ENCODE peak calls at places on chromosomes 3 and 15, in four cellular contexts. One of them, this sample, is unnamed.
A peak's percentile ranks its signal among the peaks of the same experiment; 100 is the strongest.

GRCh38 chr3:178195824-178196223 is 340.4 kb upstream of the KCNMB2 start:
- ATAC-seq in heart left ventricle: no peak
- ATAC-seq in body of pancreas: no peak
- ATAC-seq in HCT116: no peak
- ATAC-seq in this sample: peak; percentile 63

GRCh38 chr15:74036271-74037170 is 42.0 kb downstream of the PML start:
- ATAC-seq in HCT116: peak; percentile 91
- ATAC-seq in heart left ventricle: no peak
- ATAC-seq in body of pancreas: no peak
- ATAC-seq in this sample: peak; percentile 33

GRCh38 chr15:94584833-94585244 is 353.5 kb downstream of the MCTP2 start:
- ATAC-seq in body of pancreas: no peak
- ATAC-seq in HCT116: peak; percentile 46
- ATAC-seq in heart left ventricle: no peak
- ATAC-seq in this sample: no peak

GRCh38 chr15:38398134-38398533 is 55.8 kb upstream of the FAM98B start:
- ATAC-seq in heart left ventricle: peak; percentile 85
- ATAC-seq in body of pancreas: peak; percentile 47
- ATAC-seq in HCT116: peak; percentile 61
- ATAC-seq in this sample: peak; percentile 87

GRCh38 chr15:58512522-58512921 is 80.7 kb downstream of the LIPC start:
- ATAC-seq in HCT116: no peak
- ATAC-seq in body of pancreas: no peak
- ATAC-seq in heart left ventricle: no peak
- ATAC-seq in this sample: no peak

GRCh38 chr3:156396851-156397250 is 158.1 kb downstream of the SSR3 start:
- ATAC-seq in HCT116: no peak
- ATAC-seq in heart left ventricle: no peak
- ATAC-seq in body of pancreas: no peak
- ATAC-seq in this sample: no peak

GRCh38 chr3:14440168-14440518 is 37.7 kb downstream of the SLC6A6 start:
- ATAC-seq in heart left ventricle: no peak
- ATAC-seq in body of pancreas: no peak
- ATAC-seq in HCT116: no peak
- ATAC-seq in this sample: no peak

GRCh38 chr3:177642482-177643163 is 445.3 kb upstream of the TBL1XR1 start:
- ATAC-seq in heart left ventricle: peak; percentile 32
- ATAC-seq in body of pancreas: no peak
- ATAC-seq in HCT116: no peak
- ATAC-seq in this sample: peak; percentile 16

GRCh38 chr15:29873942-29874341 is 51.7 kb upstream of the TJP1 start:
- ATAC-seq in HCT116: no peak
- ATAC-seq in heart left ventricle: no peak
- ATAC-seq in body of pancreas: no peak
- ATAC-seq in this sample: no peak

GRCh38 chr15:58738051-58738707 is 11.3 kb downstream of the ADAM10 start:
- ATAC-seq in body of pancreas: no peak
- ATAC-seq in heart left ventricle: no peak
- ATAC-seq in HCT116: no peak
- ATAC-seq in this sample: no peak

DNA sequence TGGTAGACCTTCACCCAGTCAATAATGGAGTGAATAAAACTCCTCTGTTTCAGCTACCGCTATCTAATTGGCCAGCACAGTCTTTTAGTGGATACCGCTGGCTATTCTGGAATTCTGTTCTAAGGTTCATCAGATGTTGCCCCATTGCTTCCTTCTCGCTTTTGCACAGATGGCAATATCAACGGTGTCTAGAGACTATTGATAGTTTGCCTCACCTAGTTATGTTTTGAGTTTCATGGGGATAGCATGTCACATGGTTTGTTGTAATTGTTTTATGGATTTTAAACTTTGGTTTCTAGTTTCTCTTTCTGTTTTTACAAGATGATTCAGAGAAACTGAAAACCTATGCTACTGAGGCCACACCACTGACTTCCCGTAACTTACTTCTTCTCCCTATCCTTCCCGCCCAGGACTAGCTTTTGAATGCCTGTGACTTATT is 2.0 kb downstream of the XRN1 start:
- ATAC-seq in heart left ventricle: no peak
- ATAC-seq in body of pancreas: no peak
- ATAC-seq in HCT116: no peak
- ATAC-seq in this sample: no peak
- H3K4me1 ChIP-seq in heart left ventricle: peaks cover 43% of the 10 kb centered on the region
- H3K4me1 ChIP-seq in body of pancreas: peaks cover 30% of the 10 kb centered on the region
- H3K4me1 ChIP-seq in HCT116: peaks cover 18% of the 10 kb centered on the region
- H3K4me1 ChIP-seq in this sample: peaks cover 4% of the 10 kb centered on the region

GRCh38 chr3:152269423-152270144 is 855 bp downstream of the MBNL1 start:
- ATAC-seq in HCT116: peak; percentile 36
- ATAC-seq in heart left ventricle: peak; percentile 79
- ATAC-seq in body of pancreas: peak; percentile 76
- ATAC-seq in this sample: peak; percentile 86
- TF ChIP-seq POLR2A in HCT116: no peak
- TF ChIP-seq POLR2A in heart left ventricle: no peak
- TF ChIP-seq POLR2A in body of pancreas: peak; percentile 54
- TF ChIP-seq POLR2A in this sample: peak; percentile 21

GRCh38 chr3:52829482-52829881 is 990 bp downstream of the ITIH4 start:
- ATAC-seq in body of pancreas: no peak
- ATAC-seq in HCT116: no peak
- ATAC-seq in heart left ventricle: no peak
- ATAC-seq in this sample: no peak

GRCh38 chr3:52827866-52828376 is 2.6 kb downstream of the ITIH4 start:
- ATAC-seq in HCT116: no peak
- ATAC-seq in heart left ventricle: no peak
- ATAC-seq in body of pancreas: peak; percentile 80
- ATAC-seq in this sample: no peak

GRCh38 chr3:52830535-52831258 is at the start of gene ITIH4:
- ATAC-seq in body of pancreas: peak; percentile 40
- ATAC-seq in HCT116: no peak
- ATAC-seq in heart left ventricle: no peak
- ATAC-seq in this sample: no peak

GRCh38 chr3:52831500-52832301 is 1.2 kb upstream of the ITIH4 start:
- ATAC-seq in HCT116: peak; percentile 87
- ATAC-seq in body of pancreas: no peak
- ATAC-seq in heart left ventricle: no peak
- ATAC-seq in this sample: peak; percentile 46

GRCh38 chr3:52829906-52830463 is 487 bp downstream of the ITIH4 start:
- ATAC-seq in HCT116: no peak
- ATAC-seq in body of pancreas: no peak
- ATAC-seq in heart left ventricle: no peak
- ATAC-seq in this sample: no peak
- H3K4me1 ChIP-seq in HCT116: peaks cover 22% of the 10 kb centered on the region
- H3K4me1 ChIP-seq in body of pancreas: peaks cover 49% of the 10 kb centered on the region
- H3K4me1 ChIP-seq in heart left ventricle: peaks cover 10% of the 10 kb centered on the region
- H3K4me1 ChIP-seq in this sample: peaks cover 6% of the 10 kb centered on the region

GRCh38 chr3:69014022-69014580 is 617 bp upstream of the EOGT start:
- ATAC-seq in heart left ventricle: no peak
- ATAC-seq in HCT116: no peak
- ATAC-seq in body of pancreas: no peak
- ATAC-seq in this sample: no peak
- TF ChIP-seq POLR2A in heart left ventricle: no peak
- TF ChIP-seq POLR2A in HCT116: no peak
- TF ChIP-seq POLR2A in body of pancreas: no peak
- TF ChIP-seq POLR2A in this sample: no peak

GRCh38 chr3:179973931-179974361 is 62.8 kb downstream of the PEX5L start:
- ATAC-seq in HCT116: peak; percentile 50
- ATAC-seq in body of pancreas: no peak
- ATAC-seq in heart left ventricle: no peak
- ATAC-seq in this sample: no peak

GRCh38 chr3:179977356-179977755 is 59.4 kb downstream of the PEX5L start:
- ATAC-seq in HCT116: no peak
- ATAC-seq in heart left ventricle: no peak
- ATAC-seq in body of pancreas: no peak
- ATAC-seq in this sample: no peak

GRCh38 chr3:179971280-179971679 is 65.5 kb downstream of the PEX5L start:
- ATAC-seq in HCT116: no peak
- ATAC-seq in body of pancreas: no peak
- ATAC-seq in heart left ventricle: no peak
- ATAC-seq in this sample: no peak

GRCh38 chr3:179969525-179969924 is 67.2 kb downstream of the PEX5L start:
- ATAC-seq in heart left ventricle: no peak
- ATAC-seq in body of pancreas: no peak
- ATAC-seq in HCT116: no peak
- ATAC-seq in this sample: no peak

DNA sequence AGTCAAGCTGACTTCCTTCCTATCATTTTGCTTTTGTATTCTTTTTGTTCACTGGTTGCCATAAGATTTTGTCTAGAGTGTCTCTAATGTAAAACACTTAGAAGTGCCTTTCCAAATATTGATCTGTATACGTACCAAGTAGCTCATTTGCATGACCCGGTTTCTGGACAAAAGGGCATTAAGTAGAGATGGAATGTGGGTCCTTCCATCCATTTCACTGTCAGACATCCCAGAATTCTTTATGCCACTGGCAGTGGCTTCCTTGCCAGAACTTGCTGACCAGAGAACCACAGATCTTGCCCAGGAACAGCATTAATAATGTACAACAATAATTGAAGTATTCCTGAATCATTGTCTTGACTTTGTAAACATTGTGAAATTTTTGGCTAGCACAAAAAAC is 63.7 kb downstream of the PEX5L start:
- ATAC-seq in heart left ventricle: no peak
- ATAC-seq in HCT116: no peak
- ATAC-seq in body of pancreas: no peak
- ATAC-seq in this sample: no peak
- H3K4me1 ChIP-seq in heart left ventricle: no peaks in the 10 kb centered on the region
- H3K4me1 ChIP-seq in HCT116: peaks cover 3% of the 10 kb centered on the region
- H3K4me1 ChIP-seq in body of pancreas: peaks cover 5% of the 10 kb centered on the region
- H3K4me1 ChIP-seq in this sample: no peaks in the 10 kb centered on the region

DNA sequence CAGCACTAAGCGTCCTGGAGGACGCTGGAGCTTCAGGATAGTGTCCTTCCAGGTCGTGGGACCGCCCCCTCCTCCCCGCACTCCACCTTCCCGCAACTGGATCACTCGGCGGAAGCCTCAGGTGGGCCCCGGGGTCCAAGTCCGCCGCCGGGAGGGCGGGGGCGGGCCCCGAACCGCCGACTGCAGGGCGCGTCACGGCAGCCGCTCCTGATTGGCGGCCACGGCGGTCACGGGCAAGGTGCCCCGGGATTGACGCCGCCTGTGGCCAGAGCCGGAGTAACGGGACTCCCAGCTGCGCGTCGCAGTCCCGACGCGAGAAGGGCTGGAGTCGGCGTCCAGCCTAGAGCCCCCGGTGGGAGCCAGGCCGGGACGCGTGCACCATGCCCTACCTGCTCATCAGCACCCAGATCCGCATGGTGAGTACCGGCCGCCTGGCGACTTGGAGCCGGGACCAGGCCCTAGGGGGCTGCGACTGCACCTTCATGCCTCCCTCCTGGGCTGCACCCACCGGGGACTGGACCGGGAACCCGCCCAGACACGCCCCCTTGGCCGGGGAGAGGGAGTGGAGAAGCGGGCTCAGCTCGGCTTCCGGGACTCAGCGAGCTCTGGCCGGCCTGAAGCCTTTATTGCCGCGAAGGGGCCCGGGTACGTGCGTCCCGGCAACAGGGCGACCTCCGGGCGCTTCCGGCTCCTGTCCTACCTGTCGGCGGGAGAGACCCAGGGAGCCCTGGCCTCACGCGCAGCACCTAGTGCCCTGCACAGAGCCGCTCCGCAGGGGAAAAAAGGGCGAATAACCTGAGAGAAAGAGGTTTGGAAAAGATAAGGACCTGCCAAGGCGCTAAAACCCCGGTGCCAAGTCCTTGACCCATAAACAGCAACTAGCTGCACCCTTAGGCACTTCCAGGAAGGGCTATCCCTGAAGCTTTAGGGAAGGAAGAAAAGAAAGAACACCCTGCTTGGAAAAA is at the start of gene GCHFR:
- ATAC-seq in HCT116: peak; percentile 83
- ATAC-seq in body of pancreas: peak; percentile 79
- ATAC-seq in heart left ventricle: peak; percentile 26
- ATAC-seq in this sample: peak; percentile 84
- TF ChIP-seq POLR2A in HCT116: peak; percentile 51
- TF ChIP-seq POLR2A in body of pancreas: peak; percentile 67
- TF ChIP-seq POLR2A in heart left ventricle: no peak
- TF ChIP-seq POLR2A in this sample: peak; percentile 31

DNA sequence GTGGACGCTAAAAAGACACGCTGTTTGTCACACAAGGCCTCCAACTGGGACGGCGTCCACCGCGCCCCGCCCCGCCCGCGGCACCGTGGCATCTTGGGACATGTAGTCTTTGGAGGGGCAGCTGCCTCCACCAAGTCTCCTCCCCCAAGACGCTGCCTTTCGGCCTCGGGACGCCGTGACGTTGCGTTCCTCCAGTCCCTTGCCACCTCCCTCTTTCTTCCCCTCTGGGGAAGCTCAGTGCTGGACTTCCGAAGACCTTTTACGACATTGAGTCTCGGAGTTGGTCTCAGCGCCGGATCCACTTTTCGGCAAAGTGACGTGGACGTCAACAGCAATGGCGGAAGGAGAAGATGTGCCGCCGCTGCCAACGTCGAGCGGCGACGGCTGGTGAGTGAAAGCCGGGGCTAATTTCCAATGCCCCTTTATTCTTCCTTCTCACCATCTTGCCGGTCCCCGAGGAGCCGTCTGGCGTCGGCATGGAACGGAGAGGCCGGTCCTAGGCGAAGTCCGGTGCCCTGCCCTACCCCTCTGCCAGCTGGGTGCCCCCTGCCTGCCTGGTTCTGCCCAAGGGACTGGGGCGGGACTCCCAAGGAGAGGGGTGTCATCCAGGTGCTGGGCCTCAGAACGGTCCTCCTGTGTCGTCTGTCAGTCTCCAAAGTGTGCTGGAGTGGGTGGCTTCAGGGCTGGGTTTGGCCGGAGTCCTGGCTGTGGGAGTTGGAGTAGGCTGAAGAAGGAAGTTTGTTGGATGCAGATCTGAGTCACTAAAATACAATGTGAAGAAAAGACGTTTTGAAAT is at the start of gene TBC1D23:
- ATAC-seq in HCT116: peak; percentile 100
- ATAC-seq in heart left ventricle: peak; percentile 99
- ATAC-seq in body of pancreas: peak; percentile 99
- ATAC-seq in this sample: peak; percentile 100
- H3K4me1 ChIP-seq in HCT116: peaks cover 16% of the 10 kb centered on the region
- H3K4me1 ChIP-seq in heart left ventricle: peaks cover 34% of the 10 kb centered on the region
- H3K4me1 ChIP-seq in body of pancreas: peaks cover 40% of the 10 kb centered on the region
- H3K4me1 ChIP-seq in this sample: peaks cover 10% of the 10 kb centered on the region

GRCh38 chr3:134364061-134364935 is 9.9 kb downstream of the AMOTL2 start:
- ATAC-seq in heart left ventricle: peak; percentile 89
- ATAC-seq in HCT116: peak; percentile 87
- ATAC-seq in body of pancreas: peak; percentile 94
- ATAC-seq in this sample: peak; percentile 93
- TF ChIP-seq POLR2A in heart left ventricle: no peak
- TF ChIP-seq POLR2A in HCT116: no peak
- TF ChIP-seq POLR2A in body of pancreas: peak; percentile 13
- TF ChIP-seq POLR2A in this sample: no peak

This sample was measured in gastroesophageal sphincter.